ENCODE peak calls at places on chromosomes 3 and 15, in six cellular contexts. U is A549, B is GM12878, Q is IMR-90, C is SK-N-SH, X is HepG2. J is an unnamed sample.

GRCh38 chr3:81876826-81877225 is 115.4 kb upstream of the GBE1 start:
- DNase-seq in Q (no peak), U (no peak), B (no peak), C (no peak), X (no peak), J (no peak)

GRCh38 chr3:46162975-46163550 is 45.0 kb downstream of the CCR1 start:
- DNase-seq in C (no peak), U (no peak), B (no peak), Q (no peak), X (peak; percentile 20), J (no peak)

GRCh38 chr3:58161435-58162398 is 49.1 kb downstream of the DNASE1L3 start:
- DNase-seq in X (no peak), B (no peak), U (peak; percentile 75), Q (peak; percentile 98), C (no peak), J (peak; percentile 70)

GRCh38 chr3:55487376-55488241 is 503 bp upstream of the WNT5A start:
- DNase-seq in B (no peak), C (peak; percentile 74), U (peak; percentile 18), X (no peak), Q (peak; percentile 73), J (no peak)

GRCh38 chr15:77083381-77084160 is 12.7 kb upstream of the TSPAN3 start:
- DNase-seq in U (peak; percentile 85), C (peak; percentile 79), Q (peak; percentile 15), X (peak; percentile 75), B (peak; percentile 54), J (no peak)

GRCh38 chr3:53161820-53162671 is 1.0 kb downstream of the PRKCD start:
- DNase-seq in X (no peak), B (no peak), U (peak; percentile 33), Q (peak; percentile 20), C (peak; percentile 84), J (peak; percentile 74)

GRCh38 chr3:20478407-20478806 is 292.4 kb upstream of the SGO1 start:
- DNase-seq in U (no peak), C (no peak), B (no peak), Q (no peak), X (no peak), J (no peak)

GRCh38 chr3:47418167-47419082 is 37.6 kb downstream of the PTPN23 start:
- DNase-seq in B (no peak), Q (no peak), X (no peak), C (peak; percentile 48), U (peak; percentile 40), J (no peak)

GRCh38 chr3:47930979-47931378 is 85.2 kb downstream of the MAP4 start:
- DNase-seq in Q (no peak), C (no peak), X (no peak), U (no peak), B (no peak), J (no peak)

GRCh38 chr3:153163349-153164008 is 1.5 kb downstream of the RAP2B start:
- DNase-seq in Q (peak; percentile 29), B (no peak), U (no peak), C (no peak), X (no peak), J (no peak)

GRCh38 chr3:124780356-124780755 is 50.1 kb downstream of the UMPS start:
- DNase-seq in X (no peak), U (no peak), B (no peak), Q (peak; percentile 68), C (peak; percentile 40), J (no peak)

GRCh38 chr15:71272932-71273331 is 157.7 kb downstream of the THSD4 start:
- DNase-seq in Q (peak; percentile 84), U (no peak), C (no peak), B (no peak), X (no peak), J (no peak)

GRCh38 chr3:44495636-44496415 is 18.4 kb upstream of the ZNF445 start:
- DNase-seq in Q (no peak), X (no peak), C (no peak), B (no peak), U (no peak), J (no peak)

DNA sequence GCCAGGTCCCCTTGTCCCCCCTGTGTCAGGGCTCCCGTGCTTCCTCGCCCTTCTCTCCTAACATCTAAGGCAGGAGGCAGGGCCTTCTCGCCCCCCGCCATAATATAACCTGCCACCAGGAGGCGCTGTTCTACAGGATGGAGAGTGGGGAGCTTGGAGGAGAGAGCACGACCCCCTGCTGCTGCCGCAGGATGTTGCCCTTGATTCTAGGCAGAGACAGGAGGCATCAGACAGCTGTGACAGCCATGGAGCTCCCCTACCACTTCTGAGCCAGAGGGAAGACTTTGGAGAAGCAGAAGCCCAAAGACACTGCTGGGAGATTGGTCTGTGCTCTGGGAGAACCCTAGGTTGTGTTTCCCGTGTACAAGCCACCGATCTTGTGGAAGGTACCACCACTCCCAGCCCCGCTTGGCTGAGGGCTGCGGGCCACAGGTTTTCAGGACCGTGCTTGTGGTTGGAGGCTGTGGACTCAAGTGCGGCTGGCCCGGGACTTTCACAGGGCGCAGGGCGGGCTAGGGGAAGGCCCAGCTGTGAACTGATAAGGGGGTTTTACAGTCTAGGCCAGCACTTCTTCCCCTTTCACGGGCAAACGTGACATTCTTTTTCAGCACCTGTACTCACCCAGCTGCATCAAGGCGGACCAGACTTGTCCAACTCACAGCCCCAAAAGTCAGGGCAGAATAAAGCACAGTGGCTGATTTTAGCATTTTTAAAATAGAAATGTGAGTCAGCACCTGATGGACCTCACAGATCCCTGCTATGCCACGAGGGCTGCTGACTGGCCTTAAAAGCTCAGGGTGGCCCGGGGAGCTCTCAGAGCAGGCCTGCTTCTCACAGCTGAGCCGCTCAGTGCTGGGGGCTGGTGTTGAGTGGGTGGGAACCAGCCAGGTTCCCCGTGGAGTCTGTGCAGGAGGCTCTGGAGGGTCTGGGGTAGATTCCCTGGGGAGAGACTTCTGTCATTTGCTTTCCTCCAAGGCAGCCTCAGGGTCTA is 2.6 kb upstream of the TIGIT start:
- DNase-seq in X (peak; percentile 54), C (peak; percentile 70), B (peak; percentile 79), Q (peak; percentile 37), U (peak; percentile 61), J (peak; percentile 72)
- TF ChIP-seq SMC3 in X (peak; percentile 54), C (peak; percentile 38), B (peak; percentile 82), Q (peak; percentile 31), U (peak; percentile 37), J (no peak)

DNA sequence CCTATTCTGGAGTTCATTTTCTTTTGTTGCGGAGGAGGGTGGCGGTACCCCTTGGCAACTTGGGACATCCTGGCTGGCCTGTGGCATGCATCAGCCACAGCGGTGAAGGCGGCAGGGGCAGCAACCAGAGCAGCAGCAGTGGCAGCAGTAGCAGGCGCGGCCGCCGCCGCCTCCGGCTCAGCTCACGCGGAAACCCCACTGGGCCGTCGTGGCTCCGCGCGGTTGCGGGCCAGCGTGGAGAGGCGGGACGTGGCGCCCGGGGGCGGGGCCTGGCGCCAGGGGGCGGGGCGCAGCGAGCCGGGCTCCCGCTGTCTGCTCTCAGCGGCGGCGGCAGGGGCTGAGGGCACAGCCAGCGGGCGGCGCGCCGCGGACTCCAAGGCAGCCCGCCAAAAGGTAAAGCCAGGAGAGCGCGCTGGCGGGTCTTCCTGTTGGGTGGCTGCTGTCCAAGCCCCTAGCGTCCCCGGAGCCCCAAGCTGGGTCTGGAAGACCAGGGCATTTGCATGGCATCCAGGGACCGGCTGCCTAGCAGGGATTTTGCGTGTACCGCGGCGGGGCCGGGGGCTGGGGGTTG is 334.4 kb upstream of the THRB start:
- DNase-seq in Q (no peak), C (peak; percentile 93), B (no peak), U (peak; percentile 31), X (no peak), J (no peak)
- TF ChIP-seq SMC3 in Q (no peak), C (no peak), B (no peak), U (no peak), X (no peak), J (no peak)

GRCh38 chr3:161274691-161275298 is 53.7 kb downstream of the NMD3 start:
- DNase-seq in X (peak; percentile 51), B (no peak), U (no peak), C (peak; percentile 27), Q (peak; percentile 63), J (peak; percentile 58)
- TF ChIP-seq SMC3 in X (peak; percentile 43), B (peak; percentile 45), U (no peak), C (peak; percentile 23), Q (peak; percentile 37), J (no peak)

GRCh38 chr15:33500432-33500831 is 189.7 kb downstream of the RYR3 start:
- DNase-seq in X (no peak), U (no peak), Q (no peak), B (no peak), C (no peak), J (no peak)
- TF ChIP-seq SMC3 in X (no peak), U (no peak), Q (no peak), B (no peak), C (no peak), J (no peak)

DNA sequence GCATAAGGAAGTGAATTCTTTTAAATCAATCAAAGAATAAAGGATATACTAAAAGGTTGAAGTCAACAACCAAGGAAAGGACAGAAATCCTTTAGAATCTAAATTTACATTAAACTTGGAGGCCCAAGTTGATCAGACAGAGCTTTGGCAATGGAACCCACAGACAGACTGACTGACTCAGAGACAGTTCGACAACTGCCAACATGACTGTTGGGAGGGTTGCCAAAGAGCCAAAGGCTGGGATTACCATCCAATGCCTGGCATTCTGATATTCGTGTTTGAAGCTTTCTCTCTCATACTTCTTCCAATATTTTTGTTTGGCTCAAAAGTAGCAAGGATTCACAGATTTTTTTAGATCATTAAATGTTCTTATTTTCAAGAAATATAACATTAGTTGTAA is 406.1 kb downstream of the PLCL2 start:
- DNase-seq in X (no peak), Q (no peak), B (no peak), U (no peak), C (no peak), J (no peak)
- TF ChIP-seq SMC3 in X (no peak), Q (no peak), B (no peak), U (no peak), C (no peak), J (no peak)

J was measured in K562.